ENCODE peak calls at places on chromosome 5, in seven cellular contexts. R is MM.1S, K is bronchial epithelial cell, A is astrocyte, U is AG10803, I is A549, O is fibroblast of villous mesenchyme. T is an unnamed sample.

GRCh38 chr5:129048509-129048908 is 46.0 kb upstream of the ISOC1 start:
- DNase-seq in O (no peak), R (no peak), U (no peak), I (no peak), K (no peak), A (no peak), T (no peak)

GRCh38 chr5:113181853-113182490 is 205.4 kb downstream of the DCP2 start:
- DNase-seq in I (no peak), A (no peak), U (no peak), R (no peak), O (no peak), K (no peak), T (no peak)

GRCh38 chr5:35436441-35437057 is 181.1 kb upstream of the SPEF2 start:
- DNase-seq in A (no peak), U (peak), I (peak), K (peak), O (peak), R (peak), T (peak)

GRCh38 chr5:176727983-176728675 is 80.8 kb downstream of the TSPAN17 start:
- DNase-seq in I (no peak), A (no peak), O (no peak), K (no peak), U (no peak), R (no peak), T (no peak)

GRCh38 chr5:150034677-150035076 is 34.1 kb downstream of the HMGXB3 start:
- DNase-seq in A (peak), K (no peak), R (no peak), O (peak), I (no peak), U (peak), T (peak)

GRCh38 chr5:76696254-76696653 is 19.7 kb upstream of the F2R start:
- DNase-seq in R (no peak), K (no peak), O (no peak), U (no peak), I (no peak), A (no peak), T (peak)

GRCh38 chr5:172603425-172603824 is 37.6 kb upstream of the NEURL1B start:
- DNase-seq in U (peak), K (no peak), A (peak), I (no peak), O (peak), R (no peak), T (peak)

GRCh38 chr5:138631204-138631928 is 56.2 kb upstream of the HSPA9 start:
- DNase-seq in A (no peak), O (no peak), R (no peak), U (no peak), I (no peak), K (no peak), T (no peak)

GRCh38 chr5:162372265-162372664 is 304.7 kb downstream of the GABRG2 start:
- DNase-seq in I (no peak), U (no peak), O (no peak), A (no peak), R (no peak), K (no peak), T (no peak)

GRCh38 chr5:154627711-154628678 is 127.2 kb upstream of the LARP1 start:
- DNase-seq in R (no peak), A (no peak), I (no peak), K (no peak), O (peak), U (peak), T (peak)

GRCh38 chr5:43155394-43156096 is 34.8 kb downstream of the ZNF131 start:
- DNase-seq in A (no peak), I (no peak), U (no peak), K (no peak), O (no peak), R (no peak), T (no peak)

GRCh38 chr5:179270581-179271300 is 74.5 kb downstream of the ADAMTS2 start:
- DNase-seq in I (no peak), K (no peak), O (peak), U (peak), A (peak), R (no peak), T (no peak)

GRCh38 chr5:123371575-123372179 is 51.5 kb downstream of the CEP120 start:
- DNase-seq in U (peak), A (no peak), K (peak), O (peak), I (peak), R (peak), T (peak)

GRCh38 chr5:65832603-65833228 is 93.7 kb upstream of the ERBIN start:
- DNase-seq in K (peak), R (no peak), A (no peak), I (no peak), U (no peak), O (no peak), T (no peak)

GRCh38 chr5:170287532-170287931 is 10.0 kb downstream of the LCP2 start:
- DNase-seq in I (no peak), U (peak), O (no peak), K (no peak), A (no peak), R (no peak), T (peak)

GRCh38 chr5:53360811-53361210 is 119.6 kb upstream of the FST start:
- DNase-seq in K (peak), O (peak), U (peak), I (no peak), R (no peak), A (peak), T (peak)

GRCh38 chr5:139842321-139842720 is 46.7 kb downstream of the PSD2 start:
- DNase-seq in R (no peak), I (no peak), U (no peak), A (no peak), K (no peak), O (no peak), T (no peak)

GRCh38 chr5:38456657-38457056 is 99.8 kb downstream of the LIFR start:
- DNase-seq in O (no peak), A (no peak), U (no peak), I (no peak), K (peak), R (no peak), T (no peak)

GRCh38 chr5:171205375-171205774 is 103.7 kb upstream of the TLX3 start:
- DNase-seq in K (no peak), A (no peak), U (no peak), O (no peak), I (no peak), R (no peak), T (no peak)

GRCh38 chr5:7926296-7926695 is 57.3 kb downstream of the MTRR start:
- DNase-seq in I (no peak), R (no peak), O (peak), U (peak), K (no peak), A (peak), T (peak)

GRCh38 chr5:66554211-66554610 is 42.0 kb upstream of the MAST4 start:
- DNase-seq in O (no peak), R (peak), U (no peak), I (no peak), A (peak), K (peak), T (peak)

GRCh38 chr5:2634399-2635176 is 116.9 kb downstream of the IRX2 start:
- DNase-seq in K (no peak), A (no peak), U (no peak), R (peak), O (no peak), I (no peak), T (no peak)

GRCh38 chr5:32724526-32724925 is 13.4 kb downstream of the NPR3 start:
- DNase-seq in I (no peak), O (no peak), K (no peak), A (no peak), R (no peak), U (no peak), T (no peak)

GRCh38 chr5:72767289-72768010 is 49.0 kb upstream of the TNPO1 start:
- DNase-seq in A (no peak), U (no peak), I (peak), K (no peak), R (no peak), O (peak), T (peak)
- TF ChIP-seq CTCF in A (no peak), U (no peak), I (peak), K (no peak), R (no peak), O (peak), T (peak)

GRCh38 chr5:16784088-16784487 is 152.0 kb downstream of the MYO10 start:
- DNase-seq in U (peak), I (no peak), R (no peak), K (no peak), O (peak), A (peak), T (peak)
- H3K4me3 ChIP-seq in U (no peak), I (no peak), R (no peak), K (no peak), O (no peak), A (no peak), T (no peak)

GRCh38 chr5:78367318-78367991 is 7.0 kb downstream of the SCAMP1 start:
- DNase-seq in O (no peak), U (no peak), K (no peak), I (no peak), A (no peak), R (no peak), T (peak)
- TF ChIP-seq CTCF in O (no peak), U (no peak), K (no peak), I (no peak), A (no peak), R (peak), T (peak)

GRCh38 chr5:151064916-151065499 is 15.8 kb downstream of the TNIP1 start:
- DNase-seq in U (no peak), O (no peak), A (no peak), I (no peak), R (no peak), K (no peak), T (no peak)

GRCh38 chr5:151063590-151063989 is 17.2 kb downstream of the TNIP1 start:
- DNase-seq in K (no peak), A (peak), R (no peak), O (peak), I (no peak), U (no peak), T (peak)

GRCh38 chr5:151067632-151068031 is 13.2 kb downstream of the TNIP1 start:
- DNase-seq in U (no peak), R (no peak), O (no peak), I (no peak), A (no peak), K (no peak), T (no peak)

GRCh38 chr5:151066920-151067319 is 13.9 kb downstream of the TNIP1 start:
- DNase-seq in U (no peak), I (no peak), K (no peak), A (no peak), R (no peak), O (no peak), T (no peak)

DNA sequence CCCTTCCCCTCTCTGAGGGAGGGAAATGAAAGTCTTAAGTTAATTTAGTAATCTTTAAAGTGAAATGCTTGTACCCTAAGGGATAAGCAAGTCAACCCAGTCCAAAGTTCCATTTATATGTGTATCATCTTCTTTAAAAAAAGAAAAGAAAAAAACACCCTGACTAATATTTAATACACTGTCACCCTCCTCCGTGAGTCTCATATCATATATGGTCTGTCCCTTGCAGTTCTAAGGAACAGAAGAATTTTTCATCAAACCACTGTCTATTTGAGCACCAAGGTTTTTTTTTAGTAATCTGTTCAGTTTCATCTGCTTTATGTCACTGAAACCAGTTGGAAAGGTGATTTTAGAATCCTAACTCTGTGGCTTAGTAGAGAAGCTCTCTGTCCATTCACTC is 15.2 kb downstream of the TNIP1 start:
- DNase-seq in I (no peak), O (no peak), K (no peak), U (no peak), A (no peak), R (no peak), T (no peak)
- H3K4me3 ChIP-seq in I (no peak), O (no peak), K (no peak), U (no peak), A (no peak), R (no peak), T (no peak)

DNA sequence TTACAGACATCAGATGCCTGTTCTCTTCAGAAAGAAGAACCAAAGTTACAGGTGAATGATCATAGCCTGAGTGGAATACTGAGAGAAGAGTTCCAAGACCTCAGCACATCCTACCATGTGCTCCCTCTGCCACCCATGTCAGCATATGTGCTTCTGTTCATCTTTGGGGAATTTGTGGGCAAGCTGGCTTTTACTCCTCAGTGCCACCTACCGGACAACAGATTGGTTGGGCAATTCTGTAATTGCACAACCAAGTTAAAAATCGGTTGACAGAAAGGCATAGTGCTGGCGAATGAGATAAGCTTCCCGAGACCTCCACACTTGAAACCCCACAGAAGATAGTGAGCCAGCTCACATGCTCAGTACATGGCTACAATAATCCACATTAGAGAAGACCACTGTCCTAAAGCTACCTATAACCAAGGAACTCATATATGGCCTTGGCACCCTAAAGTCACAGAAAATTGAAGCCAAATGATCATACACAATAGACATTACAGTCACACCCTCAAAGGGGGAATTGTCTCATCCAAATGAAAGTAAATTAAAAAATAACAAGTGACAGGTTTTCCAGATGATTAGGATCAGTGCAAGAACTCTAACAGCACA is 1238.0 kb upstream of the NUDT12 start:
- DNase-seq in I (no peak), O (no peak), R (peak), U (no peak), K (peak), A (no peak), T (no peak)
- TF ChIP-seq CTCF in I (peak), O (peak), R (peak), U (no peak), K (no peak), A (no peak), T (peak)

GRCh38 chr5:103562453-103563157 is at the start of gene NUDT12:
- DNase-seq in R (peak), K (peak), A (peak), U (peak), I (peak), O (peak), T (peak)
- H3K4me3 ChIP-seq in R (peak), K (peak), A (peak), U (peak), I (peak), O (peak), T (peak)

GRCh38 chr5:82640901-82641300 is 362.7 kb upstream of the RPS23 start:
- DNase-seq in R (no peak), I (no peak), O (no peak), U (no peak), K (no peak), A (no peak), T (peak)
- TF ChIP-seq CTCF in R (no peak), I (no peak), O (no peak), U (no peak), K (no peak), A (no peak), T (no peak)